ENCODE peak calls at places on chromosomes 12 and 14, in four cellular contexts. R is K562, X is HCT116, J is HepG2. Z is an unnamed sample.

GRCh38 chr12:107385518-107385917 is 292.2 kb upstream of the CRY1 start:
- DNase-seq in R (no peak), J (no peak), X (no peak), Z (no peak)

GRCh38 chr14:105465209-105466031 is 9.2 kb upstream of the CRIP2 start:
- DNase-seq in J (no peak), X (no peak), R (no peak), Z (no peak)

GRCh38 chr12:92928431-92928961 is 599 bp downstream of the EEA1 start:
- DNase-seq in R (peak; percentile 49), J (no peak), X (no peak), Z (no peak)

GRCh38 chr12:88579941-88580871 is at the start of gene KITLG:
- DNase-seq in R (peak; percentile 10), J (peak; percentile 56), X (peak; percentile 76), Z (no peak)

GRCh38 chr12:80681-81190 is 14.2 kb downstream of the IQSEC3 start:
- DNase-seq in R (no peak), J (no peak), X (no peak), Z (no peak)

GRCh38 chr12:123445388-123446344 is 9.2 kb upstream of the RILPL2 start:
- DNase-seq in X (no peak), R (no peak), J (no peak), Z (no peak)

GRCh38 chr12:92010368-92010767 is 135.3 kb downstream of the BTG1 start:
- DNase-seq in J (no peak), X (no peak), R (peak; percentile 34), Z (no peak)

GRCh38 chr12:96503971-96504370 is 14.6 kb downstream of the CFAP54 start:
- DNase-seq in J (no peak), R (no peak), X (no peak), Z (no peak)

GRCh38 chr12:70443274-70443673 is 77.2 kb downstream of the KCNMB4 start:
- DNase-seq in R (no peak), X (no peak), J (no peak), Z (no peak)

GRCh38 chr14:105367116-105368031 is 31.0 kb upstream of the TEX22 start:
- DNase-seq in X (no peak), J (no peak), R (no peak), Z (no peak)

GRCh38 chr12:89858718-89859117 is 150.1 kb upstream of the ATP2B1 start:
- DNase-seq in J (no peak), X (no peak), R (no peak), Z (no peak)

GRCh38 chr12:111304642-111305071 is 64.2 kb downstream of the PHETA1 start:
- DNase-seq in X (peak; percentile 52), R (peak; percentile 71), J (no peak), Z (no peak)

GRCh38 chr14:36275741-36276140 is 44.7 kb downstream of the MBIP start:
- DNase-seq in J (no peak), X (no peak), R (no peak), Z (no peak)

GRCh38 chr12:103855036-103855712 is 14.1 kb upstream of the NT5DC3 start:
- DNase-seq in J (peak; percentile 65), R (no peak), X (no peak), Z (no peak)

GRCh38 chr12:86711716-86712115 is 455.5 kb upstream of the MGAT4C start:
- DNase-seq in J (no peak), R (no peak), X (no peak), Z (no peak)

GRCh38 chr14:69288001-69288771 is 28.2 kb downstream of the GALNT16 start:
- DNase-seq in J (peak; percentile 23), R (peak; percentile 16), X (no peak), Z (no peak)

GRCh38 chr14:101294136-101294535 is 267.2 kb upstream of the DIO3 start:
- DNase-seq in J (no peak), X (no peak), R (no peak), Z (no peak)

GRCh38 chr12:18242380-18243089 is 18.8 kb upstream of the PIK3C2G start:
- DNase-seq in X (no peak), R (no peak), J (peak; percentile 72), Z (no peak)

GRCh38 chr12:111578276-111578970 is 20.7 kb downstream of the ATXN2 start:
- DNase-seq in J (peak; percentile 89), R (peak; percentile 59), X (no peak), Z (peak; percentile 61)

GRCh38 chr14:93759781-93760307 is 28.4 kb downstream of the PRIMA1 start:
- DNase-seq in J (no peak), R (no peak), X (no peak), Z (no peak)

GRCh38 chr12:66776974-66777373 is 98.1 kb upstream of the GRIP1 start:
- DNase-seq in R (no peak), J (no peak), X (no peak), Z (no peak)

GRCh38 chr12:96241484-96242256 is 47.5 kb downstream of the ELK3 start:
- DNase-seq in R (no peak), X (no peak), J (no peak), Z (no peak)

GRCh38 chr14:86457729-86458128 is 927.8 kb downstream of the FLRT2 start:
- DNase-seq in J (no peak), R (no peak), X (no peak), Z (no peak)

GRCh38 chr14:86464386-86464785 is 934.4 kb downstream of the FLRT2 start:
- DNase-seq in X (no peak), R (no peak), J (no peak), Z (no peak)

DNA sequence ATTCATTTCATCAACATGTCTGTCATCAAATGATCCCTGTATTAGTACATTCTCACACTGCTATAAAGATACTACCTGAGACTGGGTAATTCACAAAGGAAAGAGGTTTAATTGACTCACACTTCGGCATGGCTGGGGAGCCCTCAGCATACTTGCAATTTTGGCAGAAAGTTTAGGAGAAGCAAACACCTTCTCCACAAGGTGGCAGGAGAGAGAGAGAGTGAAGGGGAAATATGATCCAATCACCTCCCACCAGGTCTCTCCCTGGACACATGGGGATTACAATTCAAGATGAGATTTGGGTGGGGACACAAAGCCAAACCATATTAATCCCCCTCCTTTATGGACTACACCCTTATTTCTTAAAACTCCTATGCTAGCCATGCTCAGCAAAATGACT is 932.2 kb downstream of the FLRT2 start:
- DNase-seq in J (peak; percentile 40), R (no peak), X (no peak), Z (no peak)
- TF ChIP-seq CTCF in J (peak; percentile 65), R (no peak), X (peak; percentile 18), Z (peak; percentile 37)

DNA sequence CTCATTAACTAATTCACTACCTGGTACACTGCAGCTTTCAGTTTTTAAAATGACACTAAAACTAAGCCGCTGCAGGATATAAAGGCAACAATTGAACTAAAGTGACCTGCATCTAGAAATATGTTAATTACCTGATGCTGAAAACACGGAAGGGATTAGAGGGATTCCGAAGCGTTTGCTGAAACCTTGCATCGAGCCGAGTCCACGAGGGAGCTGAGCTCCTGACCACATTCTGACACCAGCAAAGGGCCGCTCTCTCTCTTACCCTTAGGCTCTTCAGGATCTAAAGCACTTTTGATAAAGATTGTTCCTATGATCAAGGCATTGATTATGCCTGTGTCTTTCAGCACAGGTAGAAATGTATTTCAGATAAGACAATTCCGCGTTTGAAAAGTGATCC is 59.5 kb upstream of the CDKN3 start:
- DNase-seq in X (no peak), J (no peak), R (no peak), Z (no peak)
- TF ChIP-seq TCF7L2 in X (peak; percentile 99), J (no peak), R (no peak), Z (no peak)

GRCh38 chr12:42468341-42468821 is 121.2 kb downstream of the PRICKLE1 start:
- DNase-seq in X (no peak), R (no peak), J (no peak), Z (no peak)
- TF ChIP-seq SIN3A in X (no peak), R (no peak), J (no peak), Z (no peak)

GRCh38 chr12:109892165-109892715 is 7.8 kb upstream of the TCHP start:
- DNase-seq in R (no peak), J (no peak), X (no peak), Z (no peak)

GRCh38 chr12:109885616-109886015 is 5.3 kb upstream of the GLTP start:
- DNase-seq in J (no peak), X (no peak), R (no peak), Z (no peak)

GRCh38 chr12:109890620-109891019 is 9.5 kb upstream of the TCHP start:
- DNase-seq in R (no peak), X (no peak), J (no peak), Z (no peak)

GRCh38 chr12:109892748-109893147 is 7.3 kb upstream of the TCHP start:
- DNase-seq in X (no peak), R (no peak), J (no peak), Z (no peak)

DNA sequence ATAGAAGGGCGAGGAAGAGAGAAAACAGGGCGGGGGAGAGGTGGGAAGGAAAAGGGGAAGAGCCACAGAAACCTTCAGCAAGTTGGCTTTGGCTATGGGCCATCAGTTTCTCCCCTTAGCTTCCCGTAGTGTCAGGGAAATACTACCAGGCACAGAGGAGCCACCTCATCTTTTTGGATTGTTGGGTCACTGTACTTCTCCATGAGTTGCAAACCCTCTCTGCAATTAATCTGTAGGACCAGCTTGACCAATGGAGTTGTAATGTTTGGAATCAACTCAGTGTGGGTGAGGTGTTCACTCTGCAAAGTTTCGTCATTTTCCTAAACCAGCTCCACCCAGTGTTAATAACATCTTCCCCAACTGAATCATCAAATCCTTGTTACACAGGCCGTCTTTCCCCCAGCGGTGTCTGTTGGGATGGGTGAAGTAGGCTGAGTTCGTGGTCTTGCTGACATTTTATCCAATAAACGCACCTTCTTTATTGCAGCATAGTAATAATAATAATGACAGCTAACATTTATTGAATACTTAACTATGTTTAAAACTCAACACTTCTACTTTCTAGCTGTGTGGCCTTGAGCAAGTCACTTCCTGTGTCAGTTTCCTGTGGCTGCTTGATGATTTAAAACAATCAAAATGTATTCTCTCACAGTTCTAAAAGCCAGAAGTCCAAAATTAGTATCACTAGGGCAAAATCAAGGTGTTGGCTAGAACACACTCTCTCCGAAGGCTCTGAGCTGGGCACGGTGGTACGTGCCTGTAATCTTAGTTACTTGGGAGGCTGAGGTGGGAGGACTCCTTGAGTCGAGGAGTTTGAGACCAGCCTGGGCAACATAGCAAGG is 8.1 kb upstream of the GLTP start:
- DNase-seq in R (no peak), X (peak; percentile 50), J (no peak), Z (peak; percentile 88)
- TF ChIP-seq CTCF in R (no peak), X (no peak), J (no peak), Z (no peak)

GRCh38 chr14:95291859-95292542 is 27.7 kb downstream of the CLMN start:
- DNase-seq in J (no peak), X (peak; percentile 21), R (peak; percentile 19), Z (peak; percentile 41)

GRCh38 chr14:95290021-95290420 is 29.7 kb downstream of the CLMN start:
- DNase-seq in J (no peak), X (no peak), R (no peak), Z (no peak)

GRCh38 chr14:95292660-95293425 is 26.9 kb downstream of the CLMN start:
- DNase-seq in J (no peak), R (no peak), X (no peak), Z (no peak)

GRCh38 chr14:95289323-95290010 is 30.2 kb downstream of the CLMN start:
- DNase-seq in J (no peak), X (no peak), R (no peak), Z (no peak)

GRCh38 chr14:95290769-95291440 is 28.8 kb downstream of the CLMN start:
- DNase-seq in R (no peak), J (no peak), X (no peak), Z (no peak)
- TF ChIP-seq TCF7L2 in R (no peak), J (no peak), X (no peak), Z (no peak)

Z was measured in Panc1.